ENCODE peak calls at places on chromosomes 3 and 15, in five cellular contexts. One of them, this sample, is unnamed.

GRCh38 chr3:149299938-149300791 is 33.3 kb downstream of the TM4SF18 start:
- DNase-seq in cardiac fibroblast: peak; percentile 94
- DNase-seq in ovary: no peak
- DNase-seq in heart left ventricle: no peak
- DNase-seq in MM.1S: no peak
- DNase-seq in this sample: no peak

GRCh38 chr3:115074502-115074901 is 72.6 kb downstream of the ZBTB20 start:
- DNase-seq in cardiac fibroblast: peak; percentile 34
- DNase-seq in ovary: no peak
- DNase-seq in heart left ventricle: no peak
- DNase-seq in MM.1S: no peak
- DNase-seq in this sample: no peak

GRCh38 chr3:156793400-156793799 is 32.8 kb upstream of the LEKR1 start:
- DNase-seq in ovary: no peak
- DNase-seq in cardiac fibroblast: no peak
- DNase-seq in heart left ventricle: no peak
- DNase-seq in MM.1S: no peak
- DNase-seq in this sample: no peak

GRCh38 chr3:44555753-44556152 is 760 bp downstream of the ZKSCAN7 start:
- DNase-seq in heart left ventricle: no peak
- DNase-seq in MM.1S: no peak
- DNase-seq in cardiac fibroblast: peak; percentile 15
- DNase-seq in ovary: no peak
- DNase-seq in this sample: peak; percentile 29

GRCh38 chr3:129654126-129654525 is 47.6 kb upstream of the PLXND1 start:
- DNase-seq in heart left ventricle: no peak
- DNase-seq in MM.1S: no peak
- DNase-seq in cardiac fibroblast: peak; percentile 71
- DNase-seq in ovary: no peak
- DNase-seq in this sample: no peak

GRCh38 chr3:15498461-15499214 is 22.9 kb downstream of the COLQ start:
- DNase-seq in heart left ventricle: no peak
- DNase-seq in MM.1S: no peak
- DNase-seq in ovary: no peak
- DNase-seq in cardiac fibroblast: no peak
- DNase-seq in this sample: no peak

GRCh38 chr15:39431371-39431770 is 149.5 kb upstream of the THBS1 start:
- DNase-seq in MM.1S: no peak
- DNase-seq in ovary: no peak
- DNase-seq in cardiac fibroblast: peak; percentile 43
- DNase-seq in heart left ventricle: no peak
- DNase-seq in this sample: no peak

GRCh38 chr3:110677506-110677905 is 394.1 kb upstream of the NECTIN3 start:
- DNase-seq in ovary: no peak
- DNase-seq in heart left ventricle: no peak
- DNase-seq in cardiac fibroblast: no peak
- DNase-seq in MM.1S: no peak
- DNase-seq in this sample: no peak

GRCh38 chr3:180690061-180690460 is 10.8 kb upstream of the CCDC39 start:
- DNase-seq in MM.1S: no peak
- DNase-seq in heart left ventricle: no peak
- DNase-seq in ovary: no peak
- DNase-seq in cardiac fibroblast: no peak
- DNase-seq in this sample: no peak

GRCh38 chr3:182861345-182861744 is 68.0 kb downstream of the ATP11B start:
- DNase-seq in cardiac fibroblast: no peak
- DNase-seq in MM.1S: no peak
- DNase-seq in ovary: no peak
- DNase-seq in heart left ventricle: no peak
- DNase-seq in this sample: no peak

DNA sequence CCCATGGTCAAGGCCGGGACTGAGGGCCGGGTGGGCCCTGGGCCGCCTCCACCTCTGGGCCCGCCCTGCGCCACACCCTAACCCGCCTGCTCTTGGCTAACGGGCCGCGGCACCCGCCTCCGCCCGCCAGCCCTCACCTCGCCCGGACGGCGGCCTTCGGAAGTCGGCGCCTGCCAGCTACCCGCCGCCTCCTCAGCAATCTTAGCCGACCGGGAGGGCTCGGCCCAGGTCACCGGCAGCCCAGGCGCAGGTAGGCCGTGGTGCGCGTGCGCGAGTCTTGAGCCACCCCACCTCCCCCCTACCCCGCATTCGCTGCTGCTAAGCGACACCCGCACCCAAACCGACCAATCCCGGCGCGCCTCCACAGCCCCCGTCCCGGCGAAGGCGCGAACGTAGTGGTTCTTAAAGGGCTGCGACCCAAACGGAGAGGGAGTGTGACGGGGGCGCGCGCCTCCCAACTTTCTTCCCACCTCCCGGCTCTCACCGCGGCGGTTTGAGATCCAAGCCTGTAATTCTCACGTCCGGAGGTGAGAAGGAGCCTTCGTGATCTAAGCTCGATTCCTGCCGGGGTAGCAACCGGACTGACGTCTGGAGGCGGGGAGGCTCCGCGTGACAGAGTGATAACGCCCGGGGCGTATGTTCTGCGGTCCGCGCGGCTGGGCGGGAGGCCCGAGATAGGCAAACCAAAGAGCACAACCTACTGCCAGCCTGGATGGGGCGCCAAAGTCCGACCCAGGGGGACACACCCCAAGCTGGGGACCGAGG is at the start of gene SEC22C:
- DNase-seq in cardiac fibroblast: peak; percentile 92
- DNase-seq in ovary: peak; percentile 95
- DNase-seq in heart left ventricle: peak; percentile 96
- DNase-seq in MM.1S: peak; percentile 97
- DNase-seq in this sample: peak; percentile 98
- TF ChIP-seq CTCF in cardiac fibroblast: no peak
- TF ChIP-seq CTCF in ovary: no peak
- TF ChIP-seq CTCF in heart left ventricle: peak; percentile 20
- TF ChIP-seq CTCF in MM.1S: peak; percentile 70
- TF ChIP-seq CTCF in this sample: no peak

GRCh38 chr3:29668728-29669127 is 387.9 kb downstream of the RBMS3 start:
- DNase-seq in cardiac fibroblast: no peak
- DNase-seq in ovary: no peak
- DNase-seq in heart left ventricle: no peak
- DNase-seq in MM.1S: no peak
- DNase-seq in this sample: no peak
- TF ChIP-seq CTCF in cardiac fibroblast: peak; percentile 2
- TF ChIP-seq CTCF in ovary: no peak
- TF ChIP-seq CTCF in heart left ventricle: no peak
- TF ChIP-seq CTCF in MM.1S: no peak
- TF ChIP-seq CTCF in this sample: no peak

DNA sequence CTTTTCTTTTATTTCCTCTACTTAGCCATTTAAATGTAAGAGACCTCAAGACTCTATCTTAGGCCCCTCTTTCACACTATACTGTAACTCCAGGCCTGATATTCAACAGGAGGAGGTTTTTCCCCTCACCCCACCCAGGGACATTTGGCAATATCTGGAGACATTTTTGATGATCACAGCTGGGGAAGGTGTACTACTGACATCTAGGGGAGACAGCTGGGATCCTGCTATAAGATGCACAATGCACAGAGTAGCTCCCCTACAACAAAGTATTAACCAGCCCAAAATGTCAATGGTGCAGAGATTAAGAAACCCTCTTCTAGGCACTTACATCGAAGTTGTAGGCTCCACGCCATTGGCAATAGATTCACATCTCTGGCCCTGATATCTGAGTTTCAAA is 517.5 kb upstream of the UBE2E2 start:
- DNase-seq in heart left ventricle: no peak
- DNase-seq in cardiac fibroblast: peak; percentile 15
- DNase-seq in ovary: no peak
- DNase-seq in MM.1S: no peak
- DNase-seq in this sample: no peak
- TF ChIP-seq CTCF in heart left ventricle: no peak
- TF ChIP-seq CTCF in cardiac fibroblast: peak; percentile 33
- TF ChIP-seq CTCF in ovary: no peak
- TF ChIP-seq CTCF in MM.1S: peak; percentile 41
- TF ChIP-seq CTCF in this sample: no peak

GRCh38 chr3:170043506-170043905 is 5.7 kb downstream of the GPR160 start:
- DNase-seq in cardiac fibroblast: no peak
- DNase-seq in ovary: no peak
- DNase-seq in MM.1S: peak; percentile 73
- DNase-seq in heart left ventricle: no peak
- DNase-seq in this sample: no peak

GRCh38 chr3:170033489-170033888 is 4.3 kb upstream of the GPR160 start:
- DNase-seq in heart left ventricle: no peak
- DNase-seq in ovary: no peak
- DNase-seq in cardiac fibroblast: no peak
- DNase-seq in MM.1S: no peak
- DNase-seq in this sample: no peak

GRCh38 chr3:170037463-170038433 is at the start of gene GPR160:
- DNase-seq in ovary: peak; percentile 30
- DNase-seq in heart left ventricle: peak; percentile 84
- DNase-seq in cardiac fibroblast: peak; percentile 43
- DNase-seq in MM.1S: peak; percentile 98
- DNase-seq in this sample: peak; percentile 85

GRCh38 chr3:170040283-170040907 is 2.6 kb downstream of the GPR160 start:
- DNase-seq in cardiac fibroblast: no peak
- DNase-seq in ovary: no peak
- DNase-seq in heart left ventricle: no peak
- DNase-seq in MM.1S: no peak
- DNase-seq in this sample: no peak

GRCh38 chr3:170038434-170039110 is 777 bp downstream of the GPR160 start:
- DNase-seq in ovary: no peak
- DNase-seq in MM.1S: peak; percentile 61
- DNase-seq in heart left ventricle: no peak
- DNase-seq in cardiac fibroblast: no peak
- DNase-seq in this sample: peak; percentile 45
- TF ChIP-seq CTCF in ovary: no peak
- TF ChIP-seq CTCF in MM.1S: peak; percentile 58
- TF ChIP-seq CTCF in heart left ventricle: no peak
- TF ChIP-seq CTCF in cardiac fibroblast: no peak
- TF ChIP-seq CTCF in this sample: peak; percentile 20

GRCh38 chr3:53199834-53200233 is 38.8 kb downstream of the PRKCD start:
- DNase-seq in cardiac fibroblast: no peak
- DNase-seq in heart left ventricle: no peak
- DNase-seq in ovary: no peak
- DNase-seq in MM.1S: no peak
- DNase-seq in this sample: no peak
- TF ChIP-seq CTCF in cardiac fibroblast: no peak
- TF ChIP-seq CTCF in heart left ventricle: no peak
- TF ChIP-seq CTCF in ovary: no peak
- TF ChIP-seq CTCF in MM.1S: no peak
- TF ChIP-seq CTCF in this sample: no peak

GRCh38 chr3:37687966-37688365 is 173.7 kb upstream of the CTDSPL start:
- DNase-seq in MM.1S: no peak
- DNase-seq in cardiac fibroblast: no peak
- DNase-seq in ovary: no peak
- DNase-seq in heart left ventricle: no peak
- DNase-seq in this sample: no peak
- TF ChIP-seq CTCF in MM.1S: no peak
- TF ChIP-seq CTCF in cardiac fibroblast: no peak
- TF ChIP-seq CTCF in ovary: no peak
- TF ChIP-seq CTCF in heart left ventricle: no peak
- TF ChIP-seq CTCF in this sample: no peak

GRCh38 chr3:139522421-139522820 is 17.1 kb downstream of the RBP1 start:
- DNase-seq in heart left ventricle: no peak
- DNase-seq in cardiac fibroblast: no peak
- DNase-seq in MM.1S: no peak
- DNase-seq in ovary: no peak
- DNase-seq in this sample: no peak
- TF ChIP-seq CTCF in heart left ventricle: no peak
- TF ChIP-seq CTCF in cardiac fibroblast: no peak
- TF ChIP-seq CTCF in MM.1S: no peak
- TF ChIP-seq CTCF in ovary: no peak
- TF ChIP-seq CTCF in this sample: no peak

DNA sequence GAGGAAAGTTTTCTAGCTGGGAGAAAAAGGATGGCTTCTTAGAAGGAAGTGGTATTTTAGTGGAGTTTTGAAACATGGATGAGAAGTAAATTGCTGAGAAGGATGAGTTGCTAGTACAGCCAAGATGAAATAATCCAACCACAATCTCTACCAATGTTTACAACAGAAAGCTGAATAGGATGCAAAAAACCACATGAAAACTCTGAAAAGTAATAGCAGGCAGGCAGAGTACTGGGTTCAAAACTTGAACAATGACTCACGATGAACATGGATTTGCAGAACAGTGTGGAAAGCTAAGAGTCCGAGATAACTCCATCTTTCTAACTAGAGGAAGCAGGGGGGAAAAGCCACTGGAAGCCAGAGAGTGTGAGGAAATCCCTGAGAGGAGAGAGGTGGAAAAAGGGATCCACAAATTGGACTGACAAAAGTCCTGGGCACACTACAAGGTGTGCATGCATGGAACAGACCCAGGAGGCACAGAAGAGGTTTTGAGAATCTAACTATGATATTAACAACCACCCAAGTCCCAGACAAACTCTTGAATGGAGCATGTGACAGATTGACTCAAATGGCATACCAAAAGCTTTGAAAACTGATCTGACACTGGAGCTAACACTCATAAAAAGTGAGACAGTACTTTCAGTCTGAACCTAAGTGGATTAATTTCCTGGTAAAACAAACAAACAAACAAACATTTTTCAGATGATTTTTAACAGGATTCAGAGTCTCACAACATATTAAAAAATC is 76.7 kb downstream of the ST6GAL1 start:
- DNase-seq in cardiac fibroblast: no peak
- DNase-seq in heart left ventricle: no peak
- DNase-seq in MM.1S: no peak
- DNase-seq in ovary: no peak
- DNase-seq in this sample: no peak
- TF ChIP-seq CTCF in cardiac fibroblast: no peak
- TF ChIP-seq CTCF in heart left ventricle: no peak
- TF ChIP-seq CTCF in MM.1S: no peak
- TF ChIP-seq CTCF in ovary: no peak
- TF ChIP-seq CTCF in this sample: no peak

GRCh38 chr3:66602691-66603090 is 101.9 kb upstream of the LRIG1 start:
- DNase-seq in ovary: no peak
- DNase-seq in heart left ventricle: no peak
- DNase-seq in cardiac fibroblast: no peak
- DNase-seq in MM.1S: no peak
- DNase-seq in this sample: no peak
- TF ChIP-seq CTCF in ovary: no peak
- TF ChIP-seq CTCF in heart left ventricle: no peak
- TF ChIP-seq CTCF in cardiac fibroblast: no peak
- TF ChIP-seq CTCF in MM.1S: no peak
- TF ChIP-seq CTCF in this sample: no peak